ENCODE peak calls at places on chromosomes 1 and 21, in four cellular contexts. One of them, this sample, is unnamed. For H3K4me1, the result is how much of the 10 kb centered on the place peaks cover.

GRCh38 chr1:158117854-158118691 is 62.6 kb upstream of the CD1D start:
- DNase-seq in body of pancreas: peak
- DNase-seq in HAP-1: peak
- DNase-seq in heart left ventricle: peak
- DNase-seq in this sample: no peak

GRCh38 chr1:155305881-155306391 is 2.7 kb upstream of the FDPS start:
- DNase-seq in body of pancreas: no peak
- DNase-seq in HAP-1: no peak
- DNase-seq in heart left ventricle: no peak
- DNase-seq in this sample: no peak

GRCh38 chr1:48082271-48082925 is 85.2 kb upstream of the TRABD2B start:
- DNase-seq in body of pancreas: no peak
- DNase-seq in HAP-1: no peak
- DNase-seq in heart left ventricle: no peak
- DNase-seq in this sample: no peak

GRCh38 chr1:116485976-116486375 is 84.8 kb downstream of the CD58 start:
- DNase-seq in body of pancreas: no peak
- DNase-seq in HAP-1: no peak
- DNase-seq in heart left ventricle: no peak
- DNase-seq in this sample: no peak

GRCh38 chr1:1280782-1281481 is 696 bp downstream of the SCNN1D start:
- DNase-seq in body of pancreas: no peak
- DNase-seq in HAP-1: no peak
- DNase-seq in heart left ventricle: peak
- DNase-seq in this sample: no peak

GRCh38 chr1:226939439-226940028 is 560 bp upstream of the COQ8A start:
- DNase-seq in body of pancreas: peak
- DNase-seq in HAP-1: no peak
- DNase-seq in heart left ventricle: peak
- DNase-seq in this sample: peak

GRCh38 chr1:231940721-231941120 is 314.1 kb downstream of the DISC1 start:
- DNase-seq in body of pancreas: no peak
- DNase-seq in HAP-1: no peak
- DNase-seq in heart left ventricle: no peak
- DNase-seq in this sample: no peak

GRCh38 chr1:5765465-5765864 is 226.8 kb downstream of the NPHP4 start:
- DNase-seq in body of pancreas: no peak
- DNase-seq in HAP-1: no peak
- DNase-seq in heart left ventricle: no peak
- DNase-seq in this sample: no peak

GRCh38 chr1:201859424-201859823 is 29.3 kb upstream of the SHISA4 start:
- DNase-seq in body of pancreas: no peak
- DNase-seq in HAP-1: no peak
- DNase-seq in heart left ventricle: no peak
- DNase-seq in this sample: no peak

GRCh38 chr21:23585419-23585818 is 2021.9 kb downstream of the MRPL39 start:
- DNase-seq in body of pancreas: no peak
- DNase-seq in HAP-1: no peak
- DNase-seq in heart left ventricle: no peak
- DNase-seq in this sample: no peak

GRCh38 chr1:85656256-85656655 is 52.0 kb downstream of the ZNHIT6 start:
- DNase-seq in body of pancreas: no peak
- DNase-seq in HAP-1: no peak
- DNase-seq in heart left ventricle: no peak
- DNase-seq in this sample: no peak

GRCh38 chr1:55143686-55144085 is 71.5 kb downstream of the USP24 start:
- DNase-seq in body of pancreas: no peak
- DNase-seq in HAP-1: no peak
- DNase-seq in heart left ventricle: no peak
- DNase-seq in this sample: no peak

GRCh38 chr1:48055854-48056253 is 58.7 kb upstream of the TRABD2B start:
- DNase-seq in body of pancreas: no peak
- DNase-seq in HAP-1: no peak
- DNase-seq in heart left ventricle: no peak
- DNase-seq in this sample: no peak

GRCh38 chr1:67650061-67650460 is 34.9 kb upstream of the GADD45A start:
- DNase-seq in body of pancreas: no peak
- DNase-seq in HAP-1: no peak
- DNase-seq in heart left ventricle: no peak
- DNase-seq in this sample: no peak

GRCh38 chr1:155082941-155083541 is 4.4 kb downstream of the EFNA3 start:
- DNase-seq in body of pancreas: no peak
- DNase-seq in HAP-1: no peak
- DNase-seq in heart left ventricle: no peak
- DNase-seq in this sample: no peak

GRCh38 chr1:192442736-192443135 is 125.9 kb downstream of the RGS21 start:
- DNase-seq in body of pancreas: no peak
- DNase-seq in HAP-1: no peak
- DNase-seq in heart left ventricle: no peak
- DNase-seq in this sample: no peak

GRCh38 chr21:34580181-34580700 is 34.7 kb downstream of the RCAN1 start:
- DNase-seq in body of pancreas: peak
- DNase-seq in HAP-1: no peak
- DNase-seq in heart left ventricle: no peak
- DNase-seq in this sample: no peak

GRCh38 chr1:5802606-5803005 is 189.6 kb downstream of the NPHP4 start:
- DNase-seq in body of pancreas: no peak
- DNase-seq in HAP-1: no peak
- DNase-seq in heart left ventricle: no peak
- DNase-seq in this sample: no peak

GRCh38 chr1:27360159-27361043 is 6.4 kb downstream of the MAP3K6 start:
- DNase-seq in body of pancreas: no peak
- DNase-seq in HAP-1: no peak
- DNase-seq in heart left ventricle: no peak
- DNase-seq in this sample: peak

GRCh38 chr1:206575165-206575893 is 36.9 kb downstream of the EIF2D start:
- DNase-seq in body of pancreas: no peak
- DNase-seq in HAP-1: peak
- DNase-seq in heart left ventricle: no peak
- DNase-seq in this sample: no peak
- H3K4me1 ChIP-seq in body of pancreas: under half
- H3K4me1 ChIP-seq in HAP-1: under half
- H3K4me1 ChIP-seq in heart left ventricle: under half
- H3K4me1 ChIP-seq in this sample: half or more

DNA sequence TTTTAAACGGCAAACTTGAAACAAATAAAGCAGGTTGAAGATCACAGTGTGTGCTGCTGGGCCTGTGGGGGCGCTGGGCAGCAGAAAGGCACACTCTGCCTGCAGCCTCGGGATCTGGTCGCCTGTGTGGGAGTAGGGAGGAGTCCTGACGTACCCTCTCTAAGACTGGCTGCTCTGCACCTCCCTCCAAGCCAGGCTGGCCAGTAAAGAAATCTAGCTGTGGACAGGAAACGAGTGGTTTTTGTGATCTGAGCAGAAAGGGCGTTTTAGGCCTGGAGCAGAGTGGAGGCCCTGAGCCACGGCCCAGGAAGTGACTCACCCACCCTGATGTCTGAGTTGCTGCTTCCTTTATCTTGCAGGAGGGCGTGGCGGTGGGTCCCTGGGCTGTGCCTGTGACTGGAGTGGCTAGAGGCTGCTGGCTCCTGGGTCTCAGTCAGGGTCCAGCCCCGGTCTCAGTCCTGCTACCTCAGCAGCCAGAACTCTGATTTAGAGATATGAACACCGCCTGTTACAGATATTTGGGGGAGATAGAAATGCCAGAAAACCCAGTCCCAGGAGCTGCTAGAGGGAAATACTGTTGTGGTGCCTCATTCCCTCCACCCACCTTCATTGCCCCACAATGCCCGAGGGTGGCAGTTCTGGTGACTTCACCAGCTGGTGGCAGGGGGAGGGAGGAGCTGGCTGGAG is 11.3 kb upstream of the S100A11 start:
- DNase-seq in body of pancreas: peak
- DNase-seq in HAP-1: peak
- DNase-seq in heart left ventricle: peak
- DNase-seq in this sample: peak
- H3K4me3 ChIP-seq in body of pancreas: no peak
- H3K4me3 ChIP-seq in HAP-1: no peak
- H3K4me3 ChIP-seq in heart left ventricle: peak
- H3K4me3 ChIP-seq in this sample: peak

DNA sequence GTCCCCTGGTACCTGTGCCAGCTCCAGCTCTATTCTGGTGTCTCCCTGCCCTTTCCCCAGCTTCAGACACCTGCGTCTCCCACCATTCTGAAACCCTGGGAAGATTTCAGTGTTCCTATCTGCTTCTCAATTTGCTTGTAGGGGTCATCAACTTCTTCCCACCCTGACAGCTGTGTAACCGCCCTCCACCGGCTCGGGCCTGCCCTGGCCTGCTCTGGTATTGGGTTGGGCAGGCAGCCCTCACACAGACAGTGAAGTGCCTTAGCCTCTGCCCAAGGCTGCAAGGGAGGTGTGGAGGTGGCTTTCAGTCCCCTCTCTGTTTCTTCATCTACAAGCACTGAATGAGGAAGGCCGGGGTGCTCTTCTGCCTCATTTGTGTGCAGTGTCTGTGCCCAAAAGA is 97.2 kb downstream of the LAMC2 start:
- DNase-seq in body of pancreas: no peak
- DNase-seq in HAP-1: no peak
- DNase-seq in heart left ventricle: no peak
- DNase-seq in this sample: no peak
- H3K4me1 ChIP-seq in body of pancreas: under half
- H3K4me1 ChIP-seq in HAP-1: under half
- H3K4me1 ChIP-seq in heart left ventricle: half or more
- H3K4me1 ChIP-seq in this sample: under half

GRCh38 chr21:27423906-27424595 is 457.2 kb upstream of the ADAMTS5 start:
- DNase-seq in body of pancreas: no peak
- DNase-seq in HAP-1: no peak
- DNase-seq in heart left ventricle: no peak
- DNase-seq in this sample: no peak

GRCh38 chr21:27425574-27425973 is 458.7 kb upstream of the ADAMTS5 start:
- DNase-seq in body of pancreas: no peak
- DNase-seq in HAP-1: no peak
- DNase-seq in heart left ventricle: no peak
- DNase-seq in this sample: no peak

GRCh38 chr21:27426196-27426595 is 459.3 kb upstream of the ADAMTS5 start:
- DNase-seq in body of pancreas: no peak
- DNase-seq in HAP-1: no peak
- DNase-seq in heart left ventricle: no peak
- DNase-seq in this sample: no peak

GRCh38 chr21:27424601-27425000 is 457.7 kb upstream of the ADAMTS5 start:
- DNase-seq in body of pancreas: no peak
- DNase-seq in HAP-1: no peak
- DNase-seq in heart left ventricle: no peak
- DNase-seq in this sample: no peak

DNA sequence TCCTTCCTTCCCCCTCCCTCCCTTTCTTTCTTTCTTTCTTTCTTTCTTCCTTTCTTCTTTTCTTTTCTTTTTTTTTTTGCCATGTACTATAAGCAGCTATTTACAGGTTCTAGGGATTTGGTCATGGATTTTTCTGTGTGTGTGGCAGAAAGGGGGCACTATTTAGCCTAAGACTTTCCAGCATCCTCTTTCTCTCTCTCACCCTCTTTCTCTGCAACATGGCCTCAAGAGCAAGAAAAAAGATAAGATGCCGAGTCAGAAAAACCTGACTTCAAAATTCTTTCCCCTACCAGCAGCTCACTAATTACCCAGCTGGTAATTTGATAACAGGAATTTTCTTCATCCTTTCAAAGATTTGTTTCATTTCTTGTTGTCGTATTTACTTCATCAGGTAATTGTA is 458.3 kb upstream of the ADAMTS5 start:
- DNase-seq in body of pancreas: no peak
- DNase-seq in HAP-1: no peak
- DNase-seq in heart left ventricle: no peak
- DNase-seq in this sample: no peak
- H3K4me3 ChIP-seq in body of pancreas: no peak
- H3K4me3 ChIP-seq in HAP-1: no peak
- H3K4me3 ChIP-seq in heart left ventricle: no peak
- H3K4me3 ChIP-seq in this sample: no peak

GRCh38 chr1:244445320-244446181 is 6.2 kb downstream of the ADSS2 start:
- DNase-seq in body of pancreas: no peak
- DNase-seq in HAP-1: peak
- DNase-seq in heart left ventricle: no peak
- DNase-seq in this sample: no peak

GRCh38 chr1:244447024-244447423 is 4.7 kb downstream of the ADSS2 start:
- DNase-seq in body of pancreas: no peak
- DNase-seq in HAP-1: no peak
- DNase-seq in heart left ventricle: no peak
- DNase-seq in this sample: no peak

GRCh38 chr1:244447552-244447951 is 4.2 kb downstream of the ADSS2 start:
- DNase-seq in body of pancreas: no peak
- DNase-seq in HAP-1: no peak
- DNase-seq in heart left ventricle: no peak
- DNase-seq in this sample: no peak

GRCh38 chr1:244442850-244443249 is 8.9 kb downstream of the ADSS2 start:
- DNase-seq in body of pancreas: no peak
- DNase-seq in HAP-1: no peak
- DNase-seq in heart left ventricle: no peak
- DNase-seq in this sample: no peak

DNA sequence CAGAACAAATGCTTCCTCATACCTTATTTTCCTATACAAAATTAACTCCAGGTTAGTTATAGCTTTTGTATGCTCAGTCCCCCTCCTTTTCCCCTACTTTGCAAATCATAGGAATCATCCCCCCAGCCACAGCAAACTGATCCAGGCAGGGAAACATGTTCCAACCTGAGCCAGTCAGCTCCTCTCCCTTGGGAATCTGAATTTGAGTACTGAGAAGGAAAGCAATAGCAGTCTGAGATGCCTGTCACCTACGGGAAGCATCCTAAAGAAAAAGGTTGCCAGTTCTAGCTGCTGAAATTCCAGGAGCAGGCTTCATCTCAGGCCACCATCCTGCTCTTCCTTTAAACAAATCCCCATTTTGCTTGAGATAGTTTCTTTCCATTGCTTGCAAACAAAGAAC is 6.9 kb downstream of the ADSS2 start:
- DNase-seq in body of pancreas: no peak
- DNase-seq in HAP-1: no peak
- DNase-seq in heart left ventricle: no peak
- DNase-seq in this sample: no peak
- H3K4me1 ChIP-seq in body of pancreas: under half
- H3K4me1 ChIP-seq in HAP-1: under half
- H3K4me1 ChIP-seq in heart left ventricle: under half
- H3K4me1 ChIP-seq in this sample: under half

GRCh38 chr1:119713039-119713537 is 1.4 kb downstream of the PHGDH start:
- DNase-seq in body of pancreas: no peak
- DNase-seq in HAP-1: peak
- DNase-seq in heart left ventricle: no peak
- DNase-seq in this sample: no peak
- H3K4me3 ChIP-seq in body of pancreas: no peak
- H3K4me3 ChIP-seq in HAP-1: peak
- H3K4me3 ChIP-seq in heart left ventricle: peak
- H3K4me3 ChIP-seq in this sample: peak

This sample was measured in upper lobe of right lung.